ENCODE peak calls at places on chromosomes 12 and 14, in five cellular contexts. One of them, this sample, is unnamed.
A peak's percentile ranks its signal among the peaks of the same experiment; 100 is the strongest.

GRCh38 chr14:105495101-105495989 is 4.3 kb downstream of the TEDC1 start:
- DNase-seq in ovary: no peak
- DNase-seq in upper lobe of right lung: peak; percentile 66
- DNase-seq in heart left ventricle: peak; percentile 80
- DNase-seq in HFF-Myc: no peak
- DNase-seq in this sample: no peak

GRCh38 chr12:25249951-25250738 is 584 bp downstream of the KRAS start:
- DNase-seq in ovary: peak; percentile 69
- DNase-seq in upper lobe of right lung: peak; percentile 86
- DNase-seq in heart left ventricle: peak; percentile 85
- DNase-seq in HFF-Myc: no peak
- DNase-seq in this sample: no peak

GRCh38 chr12:5220835-5221234 is 177.2 kb downstream of the KCNA5 start:
- DNase-seq in ovary: no peak
- DNase-seq in upper lobe of right lung: no peak
- DNase-seq in heart left ventricle: no peak
- DNase-seq in HFF-Myc: no peak
- DNase-seq in this sample: no peak

GRCh38 chr12:121668750-121669524 is 517 bp downstream of the MORN3 start:
- DNase-seq in ovary: no peak
- DNase-seq in upper lobe of right lung: no peak
- DNase-seq in heart left ventricle: no peak
- DNase-seq in HFF-Myc: no peak
- DNase-seq in this sample: no peak

GRCh38 chr12:6696690-6697583 is 3.7 kb downstream of the PIANP start:
- DNase-seq in ovary: no peak
- DNase-seq in upper lobe of right lung: no peak
- DNase-seq in heart left ventricle: no peak
- DNase-seq in HFF-Myc: no peak
- DNase-seq in this sample: no peak

GRCh38 chr14:100778078-100778927 is 47.6 kb upstream of the MEG3 start:
- DNase-seq in ovary: no peak
- DNase-seq in upper lobe of right lung: no peak
- DNase-seq in heart left ventricle: peak; percentile 33
- DNase-seq in HFF-Myc: no peak
- DNase-seq in this sample: no peak

GRCh38 chr14:101197595-101198397 is 294.3 kb upstream of the RTL1 start:
- DNase-seq in ovary: no peak
- DNase-seq in upper lobe of right lung: peak; percentile 49
- DNase-seq in heart left ventricle: no peak
- DNase-seq in HFF-Myc: no peak
- DNase-seq in this sample: no peak

GRCh38 chr14:88554458-88555286 is at the start of gene PTPN21:
- DNase-seq in ovary: peak; percentile 85
- DNase-seq in upper lobe of right lung: peak; percentile 89
- DNase-seq in heart left ventricle: peak; percentile 89
- DNase-seq in HFF-Myc: no peak
- DNase-seq in this sample: no peak

GRCh38 chr14:100392266-100392850 is 69.2 kb downstream of the SLC25A47 start:
- DNase-seq in ovary: no peak
- DNase-seq in upper lobe of right lung: no peak
- DNase-seq in heart left ventricle: no peak
- DNase-seq in HFF-Myc: no peak
- DNase-seq in this sample: no peak

GRCh38 chr12:50806176-50806575 is 36.5 kb upstream of the TMPRSS12 start:
- DNase-seq in ovary: no peak
- DNase-seq in upper lobe of right lung: no peak
- DNase-seq in heart left ventricle: no peak
- DNase-seq in HFF-Myc: no peak
- DNase-seq in this sample: no peak

GRCh38 chr12:80912906-80913769 is 24.6 kb downstream of the LIN7A start:
- DNase-seq in ovary: no peak
- DNase-seq in upper lobe of right lung: no peak
- DNase-seq in heart left ventricle: no peak
- DNase-seq in HFF-Myc: no peak
- DNase-seq in this sample: no peak

GRCh38 chr12:56751712-56752598 is at the start of gene PRIM1:
- DNase-seq in ovary: peak; percentile 84
- DNase-seq in upper lobe of right lung: peak; percentile 93
- DNase-seq in heart left ventricle: peak; percentile 92
- DNase-seq in HFF-Myc: peak; percentile 29
- DNase-seq in this sample: no peak

GRCh38 chr12:27164330-27165045 is 79.6 kb upstream of the STK38L start:
- DNase-seq in ovary: no peak
- DNase-seq in upper lobe of right lung: no peak
- DNase-seq in heart left ventricle: no peak
- DNase-seq in HFF-Myc: no peak
- DNase-seq in this sample: no peak

GRCh38 chr12:107845980-107846659 is 71.6 kb downstream of the ASCL4 start:
- DNase-seq in ovary: no peak
- DNase-seq in upper lobe of right lung: no peak
- DNase-seq in heart left ventricle: no peak
- DNase-seq in HFF-Myc: no peak
- DNase-seq in this sample: no peak

GRCh38 chr14:36665887-36666415 is 4.3 kb downstream of the PAX9 start:
- DNase-seq in ovary: no peak
- DNase-seq in upper lobe of right lung: no peak
- DNase-seq in heart left ventricle: no peak
- DNase-seq in HFF-Myc: no peak
- DNase-seq in this sample: no peak

GRCh38 chr14:58060898-58061297 is 91.1 kb downstream of the ARMH4 start:
- DNase-seq in ovary: no peak
- DNase-seq in upper lobe of right lung: no peak
- DNase-seq in heart left ventricle: no peak
- DNase-seq in HFF-Myc: no peak
- DNase-seq in this sample: no peak

GRCh38 chr12:79547044-79547734 is 143.6 kb downstream of the PAWR start:
- DNase-seq in ovary: no peak
- DNase-seq in upper lobe of right lung: no peak
- DNase-seq in heart left ventricle: no peak
- DNase-seq in HFF-Myc: no peak
- DNase-seq in this sample: peak; percentile 71

GRCh38 chr12:65305346-65305950 is 27.0 kb downstream of the MSRB3 start:
- DNase-seq in ovary: no peak
- DNase-seq in upper lobe of right lung: no peak
- DNase-seq in heart left ventricle: no peak
- DNase-seq in HFF-Myc: no peak
- DNase-seq in this sample: no peak

GRCh38 chr12:95117178-95117599 is 43.8 kb upstream of the NR2C1 start:
- DNase-seq in ovary: peak; percentile 59
- DNase-seq in upper lobe of right lung: no peak
- DNase-seq in heart left ventricle: no peak
- DNase-seq in HFF-Myc: peak; percentile 62
- DNase-seq in this sample: peak; percentile 39

GRCh38 chr12:9721394-9722092 is 11.4 kb downstream of the CLECL1 start:
- DNase-seq in ovary: no peak
- DNase-seq in upper lobe of right lung: no peak
- DNase-seq in heart left ventricle: no peak
- DNase-seq in HFF-Myc: peak; percentile 4
- DNase-seq in this sample: no peak

GRCh38 chr12:108117902-108118301 is 11.2 kb upstream of the WSCD2 start:
- DNase-seq in ovary: no peak
- DNase-seq in upper lobe of right lung: no peak
- DNase-seq in heart left ventricle: no peak
- DNase-seq in HFF-Myc: no peak
- DNase-seq in this sample: no peak

GRCh38 chr12:109719123-109720022 is 5.7 kb downstream of the FAM222A start:
- DNase-seq in ovary: no peak
- DNase-seq in upper lobe of right lung: no peak
- DNase-seq in heart left ventricle: no peak
- DNase-seq in HFF-Myc: no peak
- DNase-seq in this sample: no peak

GRCh38 chr12:84856156-84856900 is 56.3 kb downstream of the SLC6A15 start:
- DNase-seq in ovary: no peak
- DNase-seq in upper lobe of right lung: no peak
- DNase-seq in heart left ventricle: no peak
- DNase-seq in HFF-Myc: no peak
- DNase-seq in this sample: no peak

GRCh38 chr14:76034566-76034965 is 49.0 kb downstream of the IFT43 start:
- DNase-seq in ovary: no peak
- DNase-seq in upper lobe of right lung: no peak
- DNase-seq in heart left ventricle: no peak
- DNase-seq in HFF-Myc: no peak
- DNase-seq in this sample: no peak
- TF ChIP-seq CTCF in ovary: no peak
- TF ChIP-seq CTCF in upper lobe of right lung: no peak
- TF ChIP-seq CTCF in heart left ventricle: no peak
- TF ChIP-seq CTCF in HFF-Myc: no peak
- TF ChIP-seq CTCF in this sample: no peak

GRCh38 chr14:47675489-47676300 is at the start of gene MDGA2:
- DNase-seq in ovary: peak; percentile 18
- DNase-seq in upper lobe of right lung: peak; percentile 64
- DNase-seq in heart left ventricle: no peak
- DNase-seq in HFF-Myc: no peak
- DNase-seq in this sample: no peak

GRCh38 chr14:47675239-47675488 is 241 bp downstream of the MDGA2 start:
- DNase-seq in ovary: no peak
- DNase-seq in upper lobe of right lung: no peak
- DNase-seq in heart left ventricle: no peak
- DNase-seq in HFF-Myc: no peak
- DNase-seq in this sample: no peak

GRCh38 chr14:47676301-47676617 is 854 bp upstream of the MDGA2 start:
- DNase-seq in ovary: no peak
- DNase-seq in upper lobe of right lung: no peak
- DNase-seq in heart left ventricle: no peak
- DNase-seq in HFF-Myc: no peak
- DNase-seq in this sample: no peak

GRCh38 chr14:47674148-47674545 is 1.3 kb downstream of the MDGA2 start:
- DNase-seq in ovary: no peak
- DNase-seq in upper lobe of right lung: no peak
- DNase-seq in heart left ventricle: peak; percentile 48
- DNase-seq in HFF-Myc: no peak
- DNase-seq in this sample: no peak

GRCh38 chr14:47674546-47675238 is 713 bp downstream of the MDGA2 start:
- DNase-seq in ovary: no peak
- DNase-seq in upper lobe of right lung: peak; percentile 50
- DNase-seq in heart left ventricle: peak; percentile 44
- DNase-seq in HFF-Myc: no peak
- DNase-seq in this sample: no peak
- H3K4me3 ChIP-seq in ovary: no peak overlapping the region
- H3K4me3 ChIP-seq in upper lobe of right lung: no peak overlapping the region
- H3K4me3 ChIP-seq in heart left ventricle: peak overlapping the region; percentile 21
- H3K4me3 ChIP-seq in HFF-Myc: no peak overlapping the region
- H3K4me3 ChIP-seq in this sample: no peak overlapping the region

DNA sequence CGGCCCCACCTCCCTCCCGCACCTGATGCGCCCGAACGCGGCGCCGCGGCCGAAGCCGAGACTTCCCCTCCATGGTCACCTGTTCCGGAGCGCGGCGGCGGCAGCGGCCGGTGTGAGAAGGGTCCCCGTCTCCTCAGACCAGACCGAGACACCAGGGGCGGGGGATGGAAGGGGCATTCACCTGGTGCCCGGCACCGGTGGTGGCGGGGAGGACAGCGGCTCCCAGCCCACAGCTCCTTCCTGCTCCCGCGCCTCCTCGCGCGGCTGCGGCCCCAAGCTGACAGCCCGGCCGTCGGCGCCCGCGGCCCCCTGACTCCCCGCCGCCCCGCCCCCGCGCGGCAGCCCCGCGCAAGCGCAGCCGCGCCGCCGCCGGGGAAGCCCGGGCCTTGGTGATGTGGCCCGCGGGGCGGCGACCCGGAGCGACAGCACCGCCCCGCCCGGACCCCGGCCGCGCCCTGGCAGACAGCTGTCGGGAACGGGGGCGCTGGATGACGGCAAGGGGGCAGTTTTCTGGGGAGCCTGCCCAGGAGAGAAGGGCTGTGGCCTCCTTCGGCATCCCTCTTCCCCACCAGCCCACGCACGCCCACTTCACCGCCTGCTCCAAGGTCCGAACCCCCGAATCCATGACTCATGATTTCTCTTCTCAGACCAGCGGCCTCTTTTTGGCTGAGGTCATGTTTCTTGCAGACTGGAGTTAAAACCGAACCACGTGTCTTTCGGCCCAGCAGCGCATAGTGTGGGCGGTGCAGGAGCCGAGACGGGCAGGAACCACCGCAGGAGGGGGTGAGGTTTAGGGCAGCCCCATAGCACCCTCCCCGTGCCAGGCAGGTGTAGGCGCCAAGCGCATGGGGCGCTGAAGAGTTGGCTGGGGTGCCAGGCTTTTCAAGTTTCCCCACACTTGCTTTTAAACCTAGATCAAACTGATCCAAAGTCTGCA is at the start of gene SLC41A2:
- DNase-seq in ovary: peak; percentile 85
- DNase-seq in upper lobe of right lung: peak; percentile 92
- DNase-seq in heart left ventricle: peak; percentile 87
- DNase-seq in HFF-Myc: peak; percentile 75
- DNase-seq in this sample: peak; percentile 55
- TF ChIP-seq CTCF in ovary: peak; percentile 2
- TF ChIP-seq CTCF in upper lobe of right lung: no peak
- TF ChIP-seq CTCF in heart left ventricle: no peak
- TF ChIP-seq CTCF in HFF-Myc: no peak
- TF ChIP-seq CTCF in this sample: no peak

GRCh38 chr14:68950111-68950510 is 29.0 kb downstream of the ACTN1 start:
- DNase-seq in ovary: no peak
- DNase-seq in upper lobe of right lung: no peak
- DNase-seq in heart left ventricle: no peak
- DNase-seq in HFF-Myc: no peak
- DNase-seq in this sample: no peak

GRCh38 chr14:68951051-68951797 is 27.9 kb downstream of the ACTN1 start:
- DNase-seq in ovary: peak; percentile 80
- DNase-seq in upper lobe of right lung: peak; percentile 76
- DNase-seq in heart left ventricle: peak; percentile 86
- DNase-seq in HFF-Myc: peak; percentile 89
- DNase-seq in this sample: peak; percentile 85

GRCh38 chr14:68952544-68953535 is 26.3 kb downstream of the ACTN1 start:
- DNase-seq in ovary: peak; percentile 56
- DNase-seq in upper lobe of right lung: no peak
- DNase-seq in heart left ventricle: no peak
- DNase-seq in HFF-Myc: peak; percentile 89
- DNase-seq in this sample: no peak

GRCh38 chr14:68949236-68949965 is 29.7 kb downstream of the ACTN1 start:
- DNase-seq in ovary: no peak
- DNase-seq in upper lobe of right lung: no peak
- DNase-seq in heart left ventricle: no peak
- DNase-seq in HFF-Myc: no peak
- DNase-seq in this sample: no peak

DNA sequence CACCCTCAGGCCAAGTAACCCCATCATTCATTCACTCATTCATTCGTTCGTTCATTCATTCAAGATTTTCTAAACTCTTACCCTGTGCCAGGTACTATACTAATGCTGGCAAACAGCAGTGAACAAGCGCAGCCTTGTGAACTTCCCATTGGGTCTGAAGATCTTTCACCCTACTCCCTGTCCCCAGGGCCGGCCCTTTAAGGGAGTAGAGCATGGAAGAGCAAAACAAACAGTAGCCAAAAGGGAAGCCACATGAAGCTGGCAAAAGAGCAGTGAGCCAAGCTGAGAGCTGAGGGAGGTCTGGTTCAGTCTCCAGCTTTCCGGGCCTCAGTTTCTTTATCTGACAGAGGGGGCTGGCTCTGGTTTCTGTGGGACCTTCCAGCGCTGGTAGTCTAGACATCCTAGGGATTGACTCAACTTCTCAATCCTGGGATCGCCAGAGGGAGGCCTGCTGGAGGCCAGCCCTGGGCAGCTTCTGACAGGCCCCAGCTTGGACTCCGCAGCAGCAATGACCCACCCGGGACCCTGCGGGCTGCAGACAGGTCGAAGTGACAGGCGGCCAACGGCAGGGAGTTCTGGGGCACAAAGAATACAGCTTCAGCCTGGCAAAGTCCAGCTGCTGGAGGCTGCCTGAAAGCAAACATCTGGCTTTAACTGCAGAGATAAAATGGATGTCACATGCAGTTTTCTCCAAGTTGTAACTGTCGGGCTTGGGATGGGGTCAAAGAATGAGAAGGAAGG is 27.1 kb downstream of the ACTN1 start:
- DNase-seq in ovary: peak; percentile 55
- DNase-seq in upper lobe of right lung: no peak
- DNase-seq in heart left ventricle: peak; percentile 84
- DNase-seq in HFF-Myc: no peak
- DNase-seq in this sample: no peak
- H3K4me3 ChIP-seq in ovary: peak overlapping the region; percentile 6
- H3K4me3 ChIP-seq in upper lobe of right lung: no peak overlapping the region
- H3K4me3 ChIP-seq in heart left ventricle: peak overlapping the region; percentile 35
- H3K4me3 ChIP-seq in HFF-Myc: peak overlapping the region; percentile 23
- H3K4me3 ChIP-seq in this sample: no peak overlapping the region